ENCODE peak calls at places on chromosomes 4 and X, in ten cellular contexts. V is heart left ventricle, O is fibroblast of the aortic adventitia, T is MCF 10A, J is lung, H is BE2C, K is H9, R is thoracic aorta, C is GM12865, A is AG10803. G is an unnamed sample.
A peak's percentile ranks its signal among the peaks of the same experiment; 100 is the strongest.

GRCh38 chrX:19990225-19990518 is 689 bp downstream of the BCLAF3 start:
- DNase-seq in V (no peak), O (no peak), T (peak; percentile 5), J (no peak), H (no peak), K (no peak), R (no peak), C (no peak), A (peak; percentile 1), G (no peak)

GRCh38 chrX:112636288-112636687 is 43.5 kb downstream of the LHFPL1 start:
- DNase-seq in V (no peak), O (peak; percentile 30), T (peak; percentile 7), J (no peak), H (no peak), K (no peak), R (no peak), C (no peak), A (peak; percentile 55), G (no peak)

GRCh38 chr4:10015140-10015753 is 6.0 kb downstream of the SLC2A9 start:
- DNase-seq in V (no peak), O (peak; percentile 57), T (peak; percentile 62), J (peak; percentile 41), H (peak; percentile 62), K (peak; percentile 79), R (no peak), C (peak; percentile 81), A (peak; percentile 38), G (peak; percentile 43)

GRCh38 chr4:156255205-156255604 is 301.5 kb upstream of the CTSO start:
- DNase-seq in V (no peak), O (no peak), T (no peak), J (no peak), H (no peak), K (no peak), R (no peak), C (no peak), A (no peak), G (no peak)

GRCh38 chr4:140635606-140636005 is 66.8 kb upstream of the UCP1 start:
- DNase-seq in V (peak; percentile 66), O (peak; percentile 37), T (peak; percentile 15), J (no peak), H (no peak), K (peak; percentile 44), R (no peak), C (no peak), A (peak; percentile 53), G (peak; percentile 23)

GRCh38 chr4:54094449-54094848 is 5.5 kb upstream of the GSX2 start:
- DNase-seq in V (no peak), O (no peak), T (no peak), J (no peak), H (no peak), K (no peak), R (no peak), C (no peak), A (peak; percentile 29), G (no peak)

GRCh38 chr4:115781528-115782146 is 668.2 kb upstream of the NDST4 start:
- DNase-seq in V (no peak), O (no peak), T (no peak), J (no peak), H (no peak), K (no peak), R (no peak), C (peak; percentile 28), A (no peak), G (no peak)

GRCh38 chrX:20144491-20144890 is 2.9 kb upstream of the EIF1AX start:
- DNase-seq in V (no peak), O (no peak), T (peak; percentile 38), J (no peak), H (no peak), K (no peak), R (no peak), C (no peak), A (peak; percentile 45), G (no peak)

GRCh38 chr4:98522603-98523395 is 135.6 kb downstream of the TSPAN5 start:
- DNase-seq in V (no peak), O (peak; percentile 80), T (peak; percentile 42), J (no peak), H (no peak), K (no peak), R (no peak), C (no peak), A (peak; percentile 82), G (no peak)

GRCh38 chr4:95599777-95600436 is 51.1 kb upstream of the UNC5C start:
- DNase-seq in V (no peak), O (no peak), T (no peak), J (no peak), H (no peak), K (no peak), R (no peak), C (peak; percentile 30), A (no peak), G (no peak)

GRCh38 chr4:114599231-114600065 is 841 bp downstream of the UGT8 start:
- DNase-seq in V (no peak), O (no peak), T (peak; percentile 62), J (no peak), H (peak; percentile 6), K (peak; percentile 60), R (no peak), C (peak; percentile 35), A (no peak), G (peak; percentile 41)

GRCh38 chr4:15883611-15884243 is 54.8 kb downstream of the FGFBP1 start:
- DNase-seq in V (no peak), O (no peak), T (no peak), J (no peak), H (no peak), K (no peak), R (no peak), C (no peak), A (no peak), G (no peak)

GRCh38 chrX:58025979-58026378 is 115.7 kb upstream of the ZXDA start:
- DNase-seq in V (no peak), O (peak; percentile 27), T (peak; percentile 52), J (no peak), H (peak; percentile 13), K (no peak), R (no peak), C (peak; percentile 29), A (peak; percentile 23), G (no peak)
- TF ChIP-seq CTCF in V (peak; percentile 57), O (peak; percentile 48), T (peak; percentile 53), J (peak; percentile 17), H (peak; percentile 50), K (peak; percentile 56), R (peak; percentile 25), C (peak; percentile 34), A (peak; percentile 54), G (no peak)

GRCh38 chrX:16714504-16714903 is 2.0 kb upstream of the CTPS2 start:
- DNase-seq in V (no peak), O (no peak), T (no peak), J (no peak), H (no peak), K (no peak), R (no peak), C (no peak), A (no peak), G (no peak)

GRCh38 chrX:16711219-16712115 is 1.0 kb downstream of the CTPS2 start:
- DNase-seq in V (peak; percentile 36), O (no peak), T (peak; percentile 5), J (no peak), H (peak; percentile 29), K (no peak), R (no peak), C (peak; percentile 40), A (no peak), G (no peak)

GRCh38 chrX:16708016-16708415 is 4.5 kb downstream of the CTPS2 start:
- DNase-seq in V (no peak), O (no peak), T (no peak), J (no peak), H (no peak), K (no peak), R (no peak), C (no peak), A (no peak), G (no peak)

GRCh38 chrX:16712825-16713155 is 321 bp upstream of the CTPS2 start:
- DNase-seq in V (no peak), O (peak; percentile 36), T (no peak), J (no peak), H (no peak), K (no peak), R (no peak), C (no peak), A (no peak), G (no peak)

GRCh38 chrX:16712116-16712824 is at the start of gene CTPS2:
- DNase-seq in V (peak; percentile 72), O (peak; percentile 55), T (peak; percentile 67), J (peak; percentile 65), H (peak; percentile 64), K (peak; percentile 73), R (no peak), C (peak; percentile 79), A (peak; percentile 46), G (peak; percentile 69)
- TF ChIP-seq CTCF in V (no peak), O (no peak), T (no peak), J (no peak), H (no peak), K (peak; percentile 16), R (no peak), C (no peak), A (peak; percentile 13), G (no peak)

GRCh38 chrX:135893294-135893817 is at the start of the genes CT45A10 and SAGE1:
- DNase-seq in V (no peak), O (no peak), T (no peak), J (no peak), H (no peak), K (peak; percentile 37), R (no peak), C (no peak), A (no peak), G (no peak)
- TF ChIP-seq CTCF in V (no peak), O (no peak), T (no peak), J (no peak), H (no peak), K (no peak), R (no peak), C (no peak), A (no peak), G (no peak)

GRCh38 chr4:121696641-121697461 is at the start of gene ANXA5:
- DNase-seq in V (peak; percentile 95), O (peak; percentile 85), T (peak; percentile 84), J (peak; percentile 91), H (peak; percentile 91), K (peak; percentile 83), R (peak; percentile 46), C (peak; percentile 91), A (peak; percentile 92), G (peak; percentile 88)
- TF ChIP-seq CTCF in V (no peak), O (peak; percentile 37), T (peak; percentile 20), J (no peak), H (peak; percentile 32), K (peak; percentile 43), R (no peak), C (peak; percentile 14), A (peak; percentile 23), G (no peak)

GRCh38 chr4:5708171-5708828 is at the start of gene EVC2:
- DNase-seq in V (peak; percentile 79), O (peak; percentile 66), T (peak; percentile 27), J (peak; percentile 67), H (no peak), K (peak; percentile 65), R (no peak), C (no peak), A (peak; percentile 72), G (peak; percentile 80)
- TF ChIP-seq CTCF in V (no peak), O (no peak), T (no peak), J (no peak), H (no peak), K (no peak), R (no peak), C (no peak), A (no peak), G (no peak)

G was measured in nephron progenitor cell.